ENCODE peak calls at places on chromosome 22, in four cellular contexts. Z is uterus, Q is HAP-1, P is ovary. Y is an unnamed sample.

GRCh38 chr22:26586556-26587325 is 3.2 kb downstream of the TPST2 start:
- DNase-seq in Q (no peak), P (no peak), Z (no peak), Y (no peak)

GRCh38 chr22:38699784-38700183 is 959 bp downstream of the JOSD1 start:
- DNase-seq in P (no peak), Z (no peak), Q (no peak), Y (peak; percentile 46)

GRCh38 chr22:45468872-45469572 is 33.7 kb upstream of the FBLN1 start:
- DNase-seq in P (peak; percentile 26), Z (no peak), Q (peak; percentile 51), Y (no peak)

GRCh38 chr22:27090595-27090994 is 433.2 kb downstream of the MIAT start:
- DNase-seq in P (no peak), Q (no peak), Z (peak; percentile 46), Y (no peak)

GRCh38 chr22:42670921-42671709 is 21.9 kb upstream of the CYB5R3 start:
- DNase-seq in P (no peak), Z (no peak), Q (no peak), Y (no peak)

GRCh38 chr22:41482319-41482935 is 13.5 kb downstream of the ACO2 start:
- DNase-seq in Q (no peak), P (no peak), Z (no peak), Y (no peak)

GRCh38 chr22:44389181-44389580 is 76.4 kb upstream of the SHISAL1 start:
- DNase-seq in Q (no peak), P (no peak), Z (no peak), Y (no peak)

GRCh38 chr22:41917906-41918791 is 3.3 kb upstream of the SHISA8 start:
- DNase-seq in Z (no peak), P (no peak), Q (no peak), Y (peak; percentile 60)

GRCh38 chr22:31217890-31218287 is 5.8 kb downstream of the LIMK2 start:
- DNase-seq in P (no peak), Z (no peak), Q (no peak), Y (no peak)

GRCh38 chr22:31945478-31945815 is 1.1 kb downstream of the YWHAH start:
- DNase-seq in Z (no peak), P (no peak), Q (no peak), Y (peak; percentile 33)

GRCh38 chr22:44628856-44629255 is 73.1 kb upstream of the PRR5 start:
- DNase-seq in Z (no peak), Q (no peak), P (peak; percentile 19), Y (no peak)

GRCh38 chr22:27107824-27108223 is 450.4 kb downstream of the MIAT start:
- DNase-seq in Z (peak; percentile 80), P (peak; percentile 81), Q (no peak), Y (peak; percentile 55)

GRCh38 chr22:35154937-35155387 is 89.0 kb downstream of the ISX start:
- DNase-seq in Z (peak; percentile 23), P (peak; percentile 47), Q (peak; percentile 77), Y (peak; percentile 67)

GRCh38 chr22:43823911-43824665 is 12.0 kb upstream of the EFCAB6 start:
- DNase-seq in Z (no peak), P (no peak), Q (no peak), Y (no peak)

GRCh38 chr22:35150163-35151107 is 84.5 kb downstream of the ISX start:
- DNase-seq in P (peak; percentile 54), Z (peak; percentile 36), Q (peak; percentile 82), Y (peak; percentile 77)

GRCh38 chr22:44859641-44860040 is 107.3 kb downstream of the ARHGAP8 start:
- DNase-seq in Q (no peak), Z (no peak), P (no peak), Y (no peak)

GRCh38 chr22:43884600-43885318 is 7.1 kb downstream of the PNPLA5 start:
- DNase-seq in P (peak; percentile 86), Z (peak; percentile 28), Q (peak; percentile 83), Y (peak; percentile 62)

GRCh38 chr22:24694971-24695928 is 79.3 kb downstream of the PIWIL3 start:
- DNase-seq in P (no peak), Q (no peak), Z (no peak), Y (peak; percentile 60)

GRCh38 chr22:23837911-23838685 is 708 bp downstream of the DERL3 start:
- DNase-seq in Z (no peak), Q (no peak), P (peak; percentile 57), Y (no peak)

GRCh38 chr22:45246060-45246985 is 5.6 kb upstream of the KIAA0930 start:
- DNase-seq in P (no peak), Q (no peak), Z (peak; percentile 78), Y (peak; percentile 87)

GRCh38 chr22:23103199-23103954 is 33.1 kb downstream of the GNAZ start:
- DNase-seq in P (no peak), Q (no peak), Z (no peak), Y (no peak)

GRCh38 chr22:26642465-26643367 is 14.7 kb upstream of the MIAT start:
- DNase-seq in Z (no peak), P (no peak), Q (peak; percentile 46), Y (no peak)

GRCh38 chr22:23176645-23177027 is 3.7 kb upstream of the BCR start:
- DNase-seq in Z (no peak), P (no peak), Q (no peak), Y (no peak)

GRCh38 chr22:40627612-40628011 is 8.9 kb downstream of the MRTFA start:
- DNase-seq in P (no peak), Q (no peak), Z (no peak), Y (no peak)

GRCh38 chr22:25953276-25953675 is 211.3 kb downstream of the MYO18B start:
- DNase-seq in Z (no peak), P (no peak), Q (no peak), Y (no peak)

GRCh38 chr22:32796865-32797573 is 4.5 kb upstream of the TIMP3 start:
- DNase-seq in P (peak; percentile 70), Q (peak; percentile 67), Z (peak; percentile 76), Y (peak; percentile 69)

GRCh38 chr22:43351966-43352345 is 8.8 kb upstream of the SCUBE1 start:
- DNase-seq in Q (no peak), Z (no peak), P (no peak), Y (no peak)

DNA sequence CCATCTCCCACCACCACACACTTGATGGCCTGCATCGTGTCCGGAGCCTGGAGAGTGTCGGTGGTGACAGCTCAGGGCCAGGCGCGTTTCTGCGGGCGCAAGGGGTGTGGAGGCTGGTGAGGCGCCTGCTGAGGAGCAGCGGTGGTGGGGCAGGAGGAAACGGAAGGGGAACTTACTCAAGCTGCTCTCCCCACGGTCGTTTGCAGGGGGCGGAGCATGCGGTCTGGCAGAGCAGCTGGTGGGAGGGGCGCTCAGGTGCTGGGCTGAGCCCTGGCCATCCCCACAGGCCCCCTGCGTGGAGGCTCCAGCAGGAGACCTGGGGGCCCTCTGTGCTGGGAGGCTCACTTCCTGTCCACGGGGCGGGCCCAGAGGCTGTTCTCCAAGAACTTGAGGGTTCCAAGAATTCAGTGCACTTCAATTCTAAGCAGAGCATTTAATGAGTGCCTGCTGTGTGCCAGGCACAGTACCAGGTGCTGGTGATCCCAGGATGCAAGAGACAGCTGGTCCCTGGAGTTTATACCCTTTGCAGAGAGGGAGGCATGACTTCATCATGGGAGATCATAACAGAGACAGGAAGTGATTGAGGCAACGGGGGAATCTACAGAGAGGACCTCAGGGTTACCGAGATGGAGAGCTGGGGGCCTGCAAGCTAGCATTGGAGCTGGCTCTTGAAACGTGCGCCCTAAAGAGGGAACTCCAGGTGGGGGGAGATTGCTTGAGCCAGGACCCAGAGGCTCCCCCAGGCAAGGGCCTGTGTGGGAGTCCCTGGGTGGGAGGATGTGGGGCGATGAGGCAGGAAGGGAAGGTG is at the start of gene RAC2:
- DNase-seq in Q (peak; percentile 71), P (peak; percentile 51), Z (peak; percentile 29), Y (peak; percentile 88)
- H3K4me1 ChIP-seq in Q (no peaks in the 10 kb centered on the region), P (no peaks in the 10 kb centered on the region), Z (no peaks in the 10 kb centered on the region), Y (no peaks in the 10 kb centered on the region)

DNA sequence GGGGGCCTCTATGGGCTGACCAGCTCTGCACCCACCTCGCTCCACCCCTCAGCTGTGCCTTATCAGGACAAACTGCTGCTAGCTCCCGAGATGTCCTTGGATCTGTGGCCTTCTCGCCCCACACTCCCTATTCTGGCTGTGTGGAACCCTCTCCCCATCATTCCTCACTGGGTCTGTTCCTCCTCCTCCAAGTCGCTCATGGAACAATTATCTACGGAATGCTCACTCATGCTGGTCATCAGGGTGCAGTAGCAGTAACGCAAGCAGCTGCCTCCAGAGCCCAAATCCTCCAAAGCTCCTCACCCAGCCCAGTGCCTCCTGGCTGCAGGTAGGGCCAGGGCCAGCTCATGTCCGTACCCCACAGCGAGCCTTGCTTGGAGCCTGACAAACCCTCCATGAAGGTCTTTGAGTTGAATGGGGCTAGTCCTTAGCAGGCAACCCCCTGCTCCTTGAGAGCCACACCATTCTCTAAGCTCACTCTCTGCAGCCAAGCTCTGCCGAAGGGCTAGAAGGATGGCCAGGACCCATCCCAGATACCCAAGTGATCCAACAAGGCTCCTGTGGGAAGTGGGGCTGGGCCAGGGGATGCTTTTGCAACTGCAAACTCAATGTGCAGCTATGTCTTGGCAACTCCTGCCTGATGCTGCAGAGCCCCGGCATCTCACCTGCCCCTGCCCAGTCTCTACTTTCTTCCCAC is 977.8 kb downstream of the TBC1D22A start:
- DNase-seq in Q (no peak), Z (no peak), P (no peak), Y (no peak)
- H3K9me3 ChIP-seq in Q (no peaks in the 10 kb centered on the region), Z (no peaks in the 10 kb centered on the region), P (no peaks in the 10 kb centered on the region), Y (no peaks in the 10 kb centered on the region)

GRCh38 chr22:36395061-36395849 is 7.5 kb upstream of the MYH9 start:
- DNase-seq in Q (no peak), Z (no peak), P (no peak), Y (peak; percentile 76)
- H3K4me1 ChIP-seq in Q (no peaks in the 10 kb centered on the region), Z (no peaks in the 10 kb centered on the region), P (no peaks in the 10 kb centered on the region), Y (peaks cover 12% of the 10 kb centered on the region)

GRCh38 chr22:47598864-47599263 is 836.4 kb downstream of the TBC1D22A start:
- DNase-seq in P (no peak), Q (no peak), Z (no peak), Y (no peak)
- H3K9me3 ChIP-seq in P (no peaks in the 10 kb centered on the region), Q (no peaks in the 10 kb centered on the region), Z (no peaks in the 10 kb centered on the region), Y (no peaks in the 10 kb centered on the region)

DNA sequence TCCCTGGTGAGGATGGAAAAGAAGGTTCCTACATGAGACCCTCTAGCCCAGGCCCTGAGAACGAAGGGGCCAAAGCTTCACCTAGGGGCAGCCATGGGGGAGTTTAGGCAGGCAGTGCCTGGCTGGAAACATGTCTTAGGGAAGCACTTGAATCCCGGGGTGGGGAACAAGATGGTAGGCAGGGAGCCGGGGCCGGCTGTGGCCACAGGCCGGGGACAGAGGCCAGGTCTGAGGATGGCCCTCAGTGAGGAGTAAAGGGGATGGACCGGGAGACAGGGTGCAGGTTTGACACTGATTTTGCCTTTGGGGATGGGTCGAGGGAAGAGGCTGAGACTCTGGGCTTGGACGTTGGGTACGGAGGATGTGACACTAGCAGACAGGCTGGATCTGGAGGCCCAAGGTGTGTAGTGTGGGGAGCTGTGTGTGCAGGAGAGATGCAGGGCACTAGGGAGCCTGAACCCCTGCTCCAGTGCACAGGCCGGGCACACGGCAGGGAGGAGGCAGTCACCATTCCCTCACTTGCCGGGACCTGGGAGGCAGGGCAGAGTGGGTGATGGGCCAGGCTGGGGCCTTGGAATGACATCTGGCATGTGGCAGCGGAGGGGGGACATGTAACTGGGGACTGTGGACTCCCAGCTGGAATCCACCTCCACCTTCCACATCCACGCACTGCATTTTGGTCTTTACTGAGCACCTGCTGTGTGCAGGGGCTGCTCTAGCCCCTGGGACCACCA is 6.1 kb downstream of the RTN4R start:
- DNase-seq in Q (no peak), P (no peak), Z (no peak), Y (no peak)
- H3K4me1 ChIP-seq in Q (peaks cover 2% of the 10 kb centered on the region), P (no peaks in the 10 kb centered on the region), Z (no peaks in the 10 kb centered on the region), Y (peaks cover under 1% of the 10 kb centered on the region)

GRCh38 chr22:49592780-49593501 is 234.7 kb downstream of the BRD1 start:
- DNase-seq in P (no peak), Q (no peak), Z (no peak), Y (no peak)

GRCh38 chr22:49597428-49598039 is 230.1 kb downstream of the BRD1 start:
- DNase-seq in P (no peak), Z (no peak), Q (no peak), Y (no peak)

GRCh38 chr22:49594078-49594477 is 233.6 kb downstream of the BRD1 start:
- DNase-seq in Q (no peak), P (no peak), Z (no peak), Y (no peak)

GRCh38 chr22:49593509-49593908 is 234.2 kb downstream of the BRD1 start:
- DNase-seq in Z (no peak), P (no peak), Q (no peak), Y (no peak)

GRCh38 chr22:49595465-49596078 is 232.1 kb downstream of the BRD1 start:
- DNase-seq in Z (no peak), P (no peak), Q (no peak), Y (no peak)
- H3K9me3 ChIP-seq in Z (no peaks in the 10 kb centered on the region), P (no peaks in the 10 kb centered on the region), Q (no peaks in the 10 kb centered on the region), Y (no peaks in the 10 kb centered on the region)